ENCODE peak calls at places on chromosomes 7 and 10, in seven cellular contexts. One of them, this sample, is unnamed.

GRCh38 chr10:25758041-25758457 is 176.0 kb upstream of the MYO3A start:
- DNase-seq in psoas muscle: no peak
- DNase-seq in spleen: no peak
- DNase-seq in GF-D8: no peak
- DNase-seq in CD8-positive, alpha-beta memory T cell: no peak
- DNase-seq in CD4-positive, alpha-beta T cell: no peak
- DNase-seq in nucleus accumbens: peak
- DNase-seq in this sample: no peak

GRCh38 chr10:60618861-60619260 is 159.4 kb upstream of the CDK1 start:
- DNase-seq in psoas muscle: no peak
- DNase-seq in spleen: no peak
- DNase-seq in GF-D8: no peak
- DNase-seq in CD8-positive, alpha-beta memory T cell: no peak
- DNase-seq in CD4-positive, alpha-beta T cell: no peak
- DNase-seq in nucleus accumbens: no peak
- DNase-seq in this sample: no peak

GRCh38 chr10:68333905-68334431 is 1.2 kb upstream of the PBLD start:
- DNase-seq in psoas muscle: no peak
- DNase-seq in spleen: no peak
- DNase-seq in GF-D8: no peak
- DNase-seq in CD8-positive, alpha-beta memory T cell: no peak
- DNase-seq in CD4-positive, alpha-beta T cell: no peak
- DNase-seq in nucleus accumbens: no peak
- DNase-seq in this sample: no peak

GRCh38 chr7:7918736-7919448 is 49.7 kb upstream of the GLCCI1 start:
- DNase-seq in psoas muscle: no peak
- DNase-seq in spleen: no peak
- DNase-seq in GF-D8: no peak
- DNase-seq in CD8-positive, alpha-beta memory T cell: no peak
- DNase-seq in CD4-positive, alpha-beta T cell: no peak
- DNase-seq in nucleus accumbens: no peak
- DNase-seq in this sample: no peak

GRCh38 chr10:7264313-7264741 is 146.5 kb downstream of the SFMBT2 start:
- DNase-seq in psoas muscle: no peak
- DNase-seq in spleen: no peak
- DNase-seq in GF-D8: no peak
- DNase-seq in CD8-positive, alpha-beta memory T cell: no peak
- DNase-seq in CD4-positive, alpha-beta T cell: no peak
- DNase-seq in nucleus accumbens: no peak
- DNase-seq in this sample: no peak

GRCh38 chr7:84078415-84078814 is 116.2 kb downstream of the SEMA3A start:
- DNase-seq in psoas muscle: no peak
- DNase-seq in spleen: no peak
- DNase-seq in GF-D8: no peak
- DNase-seq in CD8-positive, alpha-beta memory T cell: no peak
- DNase-seq in CD4-positive, alpha-beta T cell: no peak
- DNase-seq in nucleus accumbens: no peak
- DNase-seq in this sample: no peak

GRCh38 chr10:13067431-13067830 is 32.5 kb upstream of the OPTN start:
- DNase-seq in psoas muscle: no peak
- DNase-seq in spleen: no peak
- DNase-seq in GF-D8: no peak
- DNase-seq in CD8-positive, alpha-beta memory T cell: no peak
- DNase-seq in CD4-positive, alpha-beta T cell: no peak
- DNase-seq in nucleus accumbens: no peak
- DNase-seq in this sample: no peak

GRCh38 chr10:99540673-99541531 is 8.2 kb downstream of the NKX2-3 start:
- DNase-seq in psoas muscle: no peak
- DNase-seq in spleen: no peak
- DNase-seq in GF-D8: no peak
- DNase-seq in CD8-positive, alpha-beta memory T cell: no peak
- DNase-seq in CD4-positive, alpha-beta T cell: no peak
- DNase-seq in nucleus accumbens: no peak
- DNase-seq in this sample: no peak